ENCODE peak calls at places on chromosomes 11 and 22, in nine cellular contexts. One of them, this sample, is unnamed.
A peak's percentile ranks its signal among the peaks of the same experiment; 100 is the strongest.

GRCh38 chr11:70423523-70424505 is 25.5 kb downstream of the CTTN start:
- DNase-seq in fibroblast of the aortic adventitia: peak; percentile 70
- DNase-seq in omental fat pad: no peak
- DNase-seq in GM04504: peak; percentile 62
- DNase-seq in stomach: no peak
- DNase-seq in effector CD4-positive, alpha-beta T cell: no peak
- DNase-seq in NT2/D1: no peak
- DNase-seq in fibroblast of pulmonary artery: peak; percentile 89
- DNase-seq in renal cortical epithelial cell: peak; percentile 84
- DNase-seq in this sample: no peak

GRCh38 chr22:29916007-29916544 is 33.1 kb downstream of the MTMR3 start:
- DNase-seq in fibroblast of the aortic adventitia: no peak
- DNase-seq in omental fat pad: no peak
- DNase-seq in GM04504: no peak
- DNase-seq in stomach: no peak
- DNase-seq in effector CD4-positive, alpha-beta T cell: no peak
- DNase-seq in NT2/D1: no peak
- DNase-seq in fibroblast of pulmonary artery: no peak
- DNase-seq in renal cortical epithelial cell: peak; percentile 72
- DNase-seq in this sample: no peak

GRCh38 chr22:36853407-36854099 is 7.3 kb upstream of the NCF4 start:
- DNase-seq in fibroblast of the aortic adventitia: peak; percentile 32
- DNase-seq in omental fat pad: no peak
- DNase-seq in GM04504: no peak
- DNase-seq in stomach: peak; percentile 62
- DNase-seq in effector CD4-positive, alpha-beta T cell: peak; percentile 82
- DNase-seq in NT2/D1: peak; percentile 40
- DNase-seq in fibroblast of pulmonary artery: peak; percentile 57
- DNase-seq in renal cortical epithelial cell: no peak
- DNase-seq in this sample: peak; percentile 41

GRCh38 chr22:45240137-45240809 is 421 bp downstream of the KIAA0930 start:
- DNase-seq in fibroblast of the aortic adventitia: peak; percentile 16
- DNase-seq in omental fat pad: no peak
- DNase-seq in GM04504: no peak
- DNase-seq in stomach: no peak
- DNase-seq in effector CD4-positive, alpha-beta T cell: peak; percentile 12
- DNase-seq in NT2/D1: no peak
- DNase-seq in fibroblast of pulmonary artery: no peak
- DNase-seq in renal cortical epithelial cell: no peak
- DNase-seq in this sample: no peak

GRCh38 chr11:19727246-19727645 is 14.6 kb downstream of the NAV2 start:
- DNase-seq in fibroblast of the aortic adventitia: peak; percentile 58
- DNase-seq in omental fat pad: no peak
- DNase-seq in GM04504: no peak
- DNase-seq in stomach: no peak
- DNase-seq in effector CD4-positive, alpha-beta T cell: no peak
- DNase-seq in NT2/D1: no peak
- DNase-seq in fibroblast of pulmonary artery: peak; percentile 90
- DNase-seq in renal cortical epithelial cell: peak; percentile 72
- DNase-seq in this sample: no peak

GRCh38 chr22:31244044-31244942 is 32.2 kb downstream of the LIMK2 start:
- DNase-seq in fibroblast of the aortic adventitia: peak; percentile 85
- DNase-seq in omental fat pad: no peak
- DNase-seq in GM04504: peak; percentile 37
- DNase-seq in stomach: no peak
- DNase-seq in effector CD4-positive, alpha-beta T cell: no peak
- DNase-seq in NT2/D1: peak; percentile 58
- DNase-seq in fibroblast of pulmonary artery: peak; percentile 81
- DNase-seq in renal cortical epithelial cell: peak; percentile 84
- DNase-seq in this sample: no peak

GRCh38 chr11:131198646-131199285 is 171.6 kb upstream of the NTM start:
- DNase-seq in fibroblast of the aortic adventitia: no peak
- DNase-seq in omental fat pad: no peak
- DNase-seq in GM04504: no peak
- DNase-seq in stomach: no peak
- DNase-seq in effector CD4-positive, alpha-beta T cell: no peak
- DNase-seq in NT2/D1: no peak
- DNase-seq in fibroblast of pulmonary artery: no peak
- DNase-seq in renal cortical epithelial cell: no peak
- DNase-seq in this sample: no peak

GRCh38 chr11:48005133-48005532 is 24.8 kb downstream of the PTPRJ start:
- DNase-seq in fibroblast of the aortic adventitia: peak; percentile 65
- DNase-seq in omental fat pad: no peak
- DNase-seq in GM04504: no peak
- DNase-seq in stomach: no peak
- DNase-seq in effector CD4-positive, alpha-beta T cell: peak; percentile 25
- DNase-seq in NT2/D1: no peak
- DNase-seq in fibroblast of pulmonary artery: peak; percentile 57
- DNase-seq in renal cortical epithelial cell: peak; percentile 54
- DNase-seq in this sample: no peak

GRCh38 chr11:57874981-57875380 is 113.4 kb downstream of the CTNND1 start:
- DNase-seq in fibroblast of the aortic adventitia: no peak
- DNase-seq in omental fat pad: no peak
- DNase-seq in GM04504: no peak
- DNase-seq in stomach: no peak
- DNase-seq in effector CD4-positive, alpha-beta T cell: no peak
- DNase-seq in NT2/D1: no peak
- DNase-seq in fibroblast of pulmonary artery: no peak
- DNase-seq in renal cortical epithelial cell: no peak
- DNase-seq in this sample: no peak

GRCh38 chr11:93589347-93589746 is 46.2 kb upstream of the SMCO4 start:
- DNase-seq in fibroblast of the aortic adventitia: no peak
- DNase-seq in omental fat pad: no peak
- DNase-seq in GM04504: no peak
- DNase-seq in stomach: peak; percentile 30
- DNase-seq in effector CD4-positive, alpha-beta T cell: no peak
- DNase-seq in NT2/D1: no peak
- DNase-seq in fibroblast of pulmonary artery: no peak
- DNase-seq in renal cortical epithelial cell: no peak
- DNase-seq in this sample: no peak

GRCh38 chr11:69301491-69302401 is 7.8 kb downstream of the MYEOV start:
- DNase-seq in fibroblast of the aortic adventitia: peak; percentile 73
- DNase-seq in omental fat pad: no peak
- DNase-seq in GM04504: peak; percentile 81
- DNase-seq in stomach: peak; percentile 79
- DNase-seq in effector CD4-positive, alpha-beta T cell: no peak
- DNase-seq in NT2/D1: no peak
- DNase-seq in fibroblast of pulmonary artery: peak; percentile 63
- DNase-seq in renal cortical epithelial cell: peak; percentile 91
- DNase-seq in this sample: no peak

GRCh38 chr11:69048056-69048717 is 545 bp upstream of the TPCN2 start:
- DNase-seq in fibroblast of the aortic adventitia: no peak
- DNase-seq in omental fat pad: no peak
- DNase-seq in GM04504: no peak
- DNase-seq in stomach: no peak
- DNase-seq in effector CD4-positive, alpha-beta T cell: no peak
- DNase-seq in NT2/D1: no peak
- DNase-seq in fibroblast of pulmonary artery: no peak
- DNase-seq in renal cortical epithelial cell: no peak
- DNase-seq in this sample: no peak

GRCh38 chr11:3022300-3022967 is 30.3 kb upstream of the NAP1L4 start:
- DNase-seq in fibroblast of the aortic adventitia: peak; percentile 74
- DNase-seq in omental fat pad: no peak
- DNase-seq in GM04504: peak; percentile 50
- DNase-seq in stomach: no peak
- DNase-seq in effector CD4-positive, alpha-beta T cell: no peak
- DNase-seq in NT2/D1: no peak
- DNase-seq in fibroblast of pulmonary artery: peak; percentile 88
- DNase-seq in renal cortical epithelial cell: peak; percentile 68
- DNase-seq in this sample: no peak

GRCh38 chr22:37225481-37225880 is 13.2 kb upstream of the SSTR3 start:
- DNase-seq in fibroblast of the aortic adventitia: no peak
- DNase-seq in omental fat pad: no peak
- DNase-seq in GM04504: no peak
- DNase-seq in stomach: no peak
- DNase-seq in effector CD4-positive, alpha-beta T cell: no peak
- DNase-seq in NT2/D1: no peak
- DNase-seq in fibroblast of pulmonary artery: no peak
- DNase-seq in renal cortical epithelial cell: no peak
- DNase-seq in this sample: no peak

GRCh38 chr11:103622296-103622695 is 414.1 kb upstream of the DDI1 start:
- DNase-seq in fibroblast of the aortic adventitia: no peak
- DNase-seq in omental fat pad: no peak
- DNase-seq in GM04504: no peak
- DNase-seq in stomach: no peak
- DNase-seq in effector CD4-positive, alpha-beta T cell: no peak
- DNase-seq in NT2/D1: no peak
- DNase-seq in fibroblast of pulmonary artery: no peak
- DNase-seq in renal cortical epithelial cell: no peak
- DNase-seq in this sample: no peak

GRCh38 chr11:74702383-74703007 is 28.7 kb downstream of the CHRDL2 start:
- DNase-seq in fibroblast of the aortic adventitia: peak; percentile 80
- DNase-seq in omental fat pad: no peak
- DNase-seq in GM04504: peak; percentile 39
- DNase-seq in stomach: peak; percentile 74
- DNase-seq in effector CD4-positive, alpha-beta T cell: peak; percentile 36
- DNase-seq in NT2/D1: peak; percentile 58
- DNase-seq in fibroblast of pulmonary artery: peak; percentile 79
- DNase-seq in renal cortical epithelial cell: peak; percentile 58
- DNase-seq in this sample: peak; percentile 57

GRCh38 chr11:12084191-12084717 is 26.1 kb upstream of the MICAL2 start:
- DNase-seq in fibroblast of the aortic adventitia: no peak
- DNase-seq in omental fat pad: no peak
- DNase-seq in GM04504: no peak
- DNase-seq in stomach: no peak
- DNase-seq in effector CD4-positive, alpha-beta T cell: no peak
- DNase-seq in NT2/D1: no peak
- DNase-seq in fibroblast of pulmonary artery: no peak
- DNase-seq in renal cortical epithelial cell: no peak
- DNase-seq in this sample: no peak

This sample was measured in iPS DF 6.9.